ENCODE peak calls at places on chromosomes 6 and 20, in four cellular contexts. B is CD4-positive, alpha-beta T cell; X is GDM1; Y is WTC11. F is an unnamed sample.

GRCh38 chr20:46152824-46153586 is 34.9 kb downstream of the CD40 start:
- DNase-seq in Y (no peak), X (no peak), B (no peak), F (no peak)

GRCh38 chr20:31517373-31517772 is 3.1 kb downstream of the HM13 start:
- DNase-seq in B (no peak), Y (peak), X (peak), F (peak)

GRCh38 chr20:50865591-50865990 is 65.6 kb downstream of the ADNP start:
- DNase-seq in B (no peak), X (no peak), Y (no peak), F (no peak)

GRCh38 chr6:76043690-76044089 is 28.8 kb downstream of the IMPG1 start:
- DNase-seq in X (no peak), B (no peak), Y (no peak), F (no peak)

GRCh38 chr20:47493175-47493953 is 8.3 kb upstream of the NCOA3 start:
- DNase-seq in B (peak), Y (no peak), X (no peak), F (no peak)

GRCh38 chr6:134937426-134937825 is 12.5 kb downstream of the ALDH8A1 start:
- DNase-seq in B (no peak), Y (no peak), X (no peak), F (no peak)

GRCh38 chr20:4017051-4017702 is 1.8 kb upstream of the RNF24 start:
- DNase-seq in B (no peak), X (peak), Y (no peak), F (no peak)

GRCh38 chr6:170186006-170186908 is 104.6 kb downstream of the DLL1 start:
- DNase-seq in Y (no peak), X (no peak), B (no peak), F (no peak)

GRCh38 chr6:37669887-37670437 is 27.7 kb downstream of the MDGA1 start:
- DNase-seq in Y (no peak), B (no peak), X (no peak), F (no peak)

GRCh38 chr6:113570651-113571050 is 286.5 kb upstream of the MARCKS start:
- DNase-seq in Y (no peak), X (no peak), B (no peak), F (no peak)

GRCh38 chr20:37936041-37936440 is 33.1 kb downstream of the VSTM2L start:
- DNase-seq in Y (no peak), B (no peak), X (no peak), F (no peak)

GRCh38 chr20:57830515-57830895 is 120.7 kb upstream of the PMEPA1 start:
- DNase-seq in X (no peak), B (no peak), Y (no peak), F (no peak)

GRCh38 chr6:141088171-141088570 is 1044.6 kb upstream of the GJE1 start:
- DNase-seq in B (no peak), X (no peak), Y (no peak), F (no peak)

GRCh38 chr20:24777746-24778145 is 171.3 kb upstream of the CST7 start:
- DNase-seq in Y (no peak), X (no peak), B (no peak), F (no peak)

GRCh38 chr20:63165538-63166422 is 50.2 kb downstream of the YTHDF1 start:
- DNase-seq in B (no peak), Y (no peak), X (no peak), F (no peak)

GRCh38 chr6:33613146-33613793 is 7.9 kb upstream of the ITPR3 start:
- DNase-seq in X (no peak), B (no peak), Y (no peak), F (no peak)

GRCh38 chr6:116535109-116535508 is 10.4 kb downstream of the TRAPPC3L start:
- DNase-seq in X (no peak), B (no peak), Y (no peak), F (no peak)

GRCh38 chr20:6838181-6838826 is 70.8 kb downstream of the BMP2 start:
- DNase-seq in B (no peak), Y (no peak), X (no peak), F (peak)

GRCh38 chr20:52800734-52801627 is 171.2 kb upstream of the TSHZ2 start:
- DNase-seq in B (no peak), Y (no peak), X (no peak), F (no peak)

GRCh38 chr6:79824231-79824630 is 123.1 kb downstream of the ELOVL4 start:
- DNase-seq in X (no peak), B (no peak), Y (no peak), F (no peak)

GRCh38 chr20:64143018-64143801 is 21.0 kb upstream of the MYT1 start:
- DNase-seq in B (no peak), Y (peak), X (no peak), F (peak)

F was measured in neural progenitor cell.